ENCODE peak calls at places on chromosomes 12 and 14, in ten cellular contexts. X is thyroid gland, I is Calu3, S is lower lobe of right lung, D is foreskin fibroblast, W is fibroblast of lung, A is lung, U is H9, E is left lung, T is Peyer's patch. G is an unnamed sample.
A peak's percentile ranks its signal among the peaks of the same experiment; 100 is the strongest.

GRCh38 chr12:93186131-93186530 is 191.6 kb upstream of the NUDT4 start:
- DNase-seq in T (no peak), X (no peak), I (no peak), D (peak; percentile 65), W (no peak), U (no peak), A (no peak), S (no peak), E (no peak), G (no peak)

GRCh38 chr14:51453869-51454268 is 197.8 kb upstream of the FRMD6 start:
- DNase-seq in T (no peak), S (no peak), D (no peak), E (no peak), W (peak; percentile 40), U (no peak), X (no peak), A (no peak), I (no peak), G (no peak)

GRCh38 chr14:104140213-104140462 is 1.8 kb downstream of the KIF26A start:
- DNase-seq in D (no peak), W (no peak), X (no peak), T (no peak), S (no peak), E (peak; percentile 64), I (no peak), A (no peak), U (no peak), G (no peak)

GRCh38 chr12:48958049-48958388 is 732 bp upstream of the ARF3 start:
- DNase-seq in X (no peak), T (no peak), I (no peak), E (no peak), D (no peak), S (no peak), A (no peak), U (no peak), W (no peak), G (no peak)

GRCh38 chr14:104424406-104425072 is 155.0 kb upstream of the C14orf180 start:
- DNase-seq in I (no peak), U (no peak), D (no peak), X (peak; percentile 29), W (no peak), A (no peak), T (no peak), S (no peak), E (no peak), G (no peak)

GRCh38 chr12:50039151-50039835 is 14.0 kb upstream of the RACGAP1 start:
- DNase-seq in I (peak; percentile 82), W (peak; percentile 74), T (peak; percentile 78), U (peak; percentile 97), D (peak; percentile 77), S (peak; percentile 92), E (peak; percentile 97), A (peak; percentile 87), X (peak; percentile 82), G (peak; percentile 57)

GRCh38 chr12:89632778-89633177 is 75.9 kb downstream of the ATP2B1 start:
- DNase-seq in D (no peak), E (no peak), W (no peak), A (no peak), I (no peak), T (no peak), U (no peak), S (no peak), X (no peak), G (no peak)

GRCh38 chr12:71478277-71478676 is 38.7 kb downstream of the LGR5 start:
- DNase-seq in E (no peak), S (no peak), X (no peak), T (no peak), U (no peak), I (no peak), D (peak; percentile 24), W (no peak), A (no peak), G (no peak)

GRCh38 chr14:102215071-102215470 is 75.4 kb downstream of the WDR20 start:
- DNase-seq in X (peak; percentile 82), I (no peak), T (no peak), W (peak; percentile 88), A (no peak), S (no peak), E (no peak), U (no peak), D (peak; percentile 76), G (no peak)

GRCh38 chr12:9363145-9363544 is 154.9 kb upstream of the PZP start:
- DNase-seq in W (no peak), D (no peak), A (no peak), I (no peak), U (peak; percentile 29), X (no peak), T (no peak), E (no peak), S (no peak), G (no peak)

GRCh38 chr14:22995889-22996611 is 13.7 kb upstream of the AJUBA start:
- DNase-seq in E (no peak), T (no peak), W (no peak), I (no peak), A (no peak), X (no peak), U (no peak), S (no peak), D (no peak), G (no peak)

GRCh38 chr14:22996823-22997301 is 13.1 kb downstream of the C14orf93 start:
- DNase-seq in W (no peak), T (no peak), U (no peak), D (peak; percentile 26), X (no peak), A (no peak), S (no peak), I (no peak), E (no peak), G (no peak)

GRCh38 chr14:22993517-22993916 is 11.2 kb upstream of the AJUBA start:
- DNase-seq in U (no peak), W (peak; percentile 19), D (no peak), A (no peak), T (no peak), I (no peak), E (no peak), S (no peak), X (no peak), G (no peak)

GRCh38 chr14:22991852-22992251 is 9.5 kb upstream of the AJUBA start:
- DNase-seq in D (no peak), A (no peak), X (no peak), I (no peak), E (no peak), U (no peak), T (no peak), S (no peak), W (no peak), G (no peak)

DNA sequence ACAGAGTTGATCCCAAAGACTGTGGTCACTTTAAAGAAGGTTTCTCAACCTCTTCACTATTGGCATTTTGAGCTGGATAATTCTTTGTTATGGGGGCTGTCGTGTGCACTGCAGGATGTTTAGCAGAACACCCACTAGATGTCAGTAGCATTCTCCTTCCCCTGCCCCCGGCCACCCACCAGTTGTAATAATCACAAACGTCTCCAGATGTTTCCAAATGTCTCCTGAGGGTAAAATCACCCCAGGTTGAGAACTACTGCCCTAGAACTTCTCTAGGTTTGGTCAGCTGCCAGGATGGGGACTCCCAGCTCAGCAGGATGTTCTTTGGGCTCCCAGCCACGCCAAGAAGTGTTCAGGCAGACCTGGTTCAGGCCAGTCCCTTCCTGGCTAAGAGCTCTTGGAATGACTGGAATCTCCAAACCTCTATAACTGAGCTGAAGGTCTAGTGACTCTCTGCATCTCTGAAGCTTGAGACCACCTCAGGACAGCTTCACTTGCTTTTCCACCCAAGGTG is 12.5 kb upstream of the AJUBA start:
- DNase-seq in D (peak; percentile 74), X (peak; percentile 96), E (no peak), I (no peak), U (peak; percentile 52), A (peak; percentile 64), W (peak; percentile 56), T (peak; percentile 36), S (peak; percentile 61), G (peak; percentile 61)
- TF ChIP-seq CTCF in D (peak; percentile 70), X (peak; percentile 35), E (peak; percentile 29), I (peak; percentile 42), U (peak; percentile 68), A (peak; percentile 28), W (peak; percentile 75), T (peak; percentile 32), S (peak; percentile 56), G (peak; percentile 77)

GRCh38 chr12:31245822-31246469 is 80.0 kb downstream of the SINHCAF start:
- DNase-seq in U (peak; percentile 71), T (no peak), W (no peak), I (no peak), A (no peak), S (no peak), X (no peak), D (no peak), E (no peak), G (no peak)

GRCh38 chr12:31248815-31249214 is 77.1 kb downstream of the SINHCAF start:
- DNase-seq in A (no peak), W (no peak), I (no peak), X (no peak), D (no peak), E (no peak), T (no peak), U (no peak), S (no peak), G (no peak)

GRCh38 chr12:31250179-31250578 is 75.8 kb downstream of the SINHCAF start:
- DNase-seq in A (no peak), E (no peak), W (no peak), I (no peak), T (no peak), U (peak; percentile 62), D (no peak), X (no peak), S (no peak), G (no peak)

GRCh38 chr12:31246470-31246850 is 79.5 kb downstream of the SINHCAF start:
- DNase-seq in E (no peak), W (peak; percentile 64), A (no peak), X (no peak), I (no peak), T (no peak), U (no peak), S (no peak), D (no peak), G (no peak)
- TF ChIP-seq CTCF in E (no peak), W (no peak), A (no peak), X (no peak), I (no peak), T (no peak), U (no peak), S (no peak), D (no peak), G (no peak)

GRCh38 chr14:68610251-68610793 is 182.5 kb downstream of the ZFP36L1 start:
- DNase-seq in X (no peak), W (no peak), S (no peak), A (no peak), T (no peak), U (no peak), E (no peak), I (no peak), D (no peak), G (no peak)
- TF ChIP-seq CTCF in X (no peak), W (no peak), S (no peak), A (no peak), T (no peak), U (peak; percentile 37), E (no peak), I (no peak), D (no peak), G (no peak)

DNA sequence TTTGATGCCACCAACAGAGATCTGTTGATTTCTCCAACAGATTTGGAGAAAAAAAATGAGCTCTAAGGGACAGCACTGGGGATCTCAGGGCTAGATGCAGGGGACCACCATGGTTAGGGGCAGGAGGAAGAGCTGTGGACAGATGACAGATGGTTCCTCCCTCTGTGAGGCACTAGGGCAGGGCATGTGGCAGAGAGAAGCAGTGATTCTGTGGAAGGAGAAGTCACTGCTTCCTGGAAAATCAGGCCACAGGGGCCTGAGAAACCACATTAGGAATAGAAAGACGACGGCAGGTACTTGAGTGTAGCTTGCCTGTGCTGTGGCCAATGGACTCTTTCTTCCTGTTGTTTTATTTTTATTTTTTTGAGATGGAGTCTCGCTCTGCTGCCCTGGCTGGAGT is 24.9 kb upstream of the TMED2 start:
- DNase-seq in A (no peak), T (no peak), E (no peak), W (no peak), U (no peak), S (no peak), X (no peak), I (no peak), D (no peak), G (no peak)
- TF ChIP-seq CTCF in A (no peak), T (no peak), E (no peak), W (no peak), U (no peak), S (no peak), X (no peak), I (no peak), D (no peak), G (no peak)